ENCODE peak calls at places on chromosomes 6 and 20, in ten cellular contexts. I is upper lobe of right lung; Z is stimulated activated CD4-positive, alpha-beta T cell treated with anti-CD3 and anti-CD28 coated beads, Interleukin-15, amount 100 ng/mL, for 1 hour; H is Right ventricle myocardium inferior; E is omental fat pad; T is kidney glomerular epithelial cell; A is mucosa of gallbladder; P is nephron progenitor cell; G is NCI-H1105; F is IMR-90. K is an unnamed sample.

GRCh38 chr6:168527451-168528210 is 86.6 kb downstream of the SMOC2 start:
- DNase-seq in I (no peak), Z (no peak), H (peak; percentile 56), E (no peak), T (no peak), A (no peak), P (no peak), G (no peak), F (no peak), K (no peak)

GRCh38 chr6:110525001-110525400 is 48.6 kb upstream of the SLC22A16 start:
- DNase-seq in I (no peak), Z (no peak), H (no peak), E (no peak), T (no peak), A (no peak), P (no peak), G (no peak), F (no peak), K (no peak)

GRCh38 chr6:135921176-135921575 is 69.7 kb downstream of the PDE7B start:
- DNase-seq in I (no peak), Z (no peak), H (no peak), E (no peak), T (no peak), A (no peak), P (no peak), G (no peak), F (peak; percentile 36), K (no peak)

GRCh38 chr6:121730616-121731015 is 295.2 kb downstream of the GJA1 start:
- DNase-seq in I (no peak), Z (no peak), H (no peak), E (no peak), T (no peak), A (no peak), P (no peak), G (no peak), F (no peak), K (no peak)

GRCh38 chr6:122569372-122569771 is 40.8 kb upstream of the PKIB start:
- DNase-seq in I (no peak), Z (no peak), H (no peak), E (no peak), T (no peak), A (no peak), P (no peak), G (no peak), F (peak; percentile 1), K (no peak)

GRCh38 chr20:53884859-53885654 is 185.3 kb downstream of the BCAS1 start:
- DNase-seq in I (no peak), Z (no peak), H (no peak), E (no peak), T (no peak), A (no peak), P (no peak), G (no peak), F (no peak), K (no peak)

GRCh38 chr6:26327450-26328264 is 37.3 kb upstream of the BTN3A2 start:
- DNase-seq in I (no peak), Z (peak; percentile 41), H (no peak), E (no peak), T (peak; percentile 81), A (no peak), P (peak; percentile 71), G (no peak), F (peak; percentile 81), K (no peak)

GRCh38 chr20:63330940-63331339 is 30.2 kb downstream of the CHRNA4 start:
- DNase-seq in I (no peak), Z (no peak), H (peak; percentile 11), E (no peak), T (no peak), A (no peak), P (no peak), G (no peak), F (no peak), K (no peak)

GRCh38 chr20:52313335-52313963 is 121.9 kb upstream of the ZFP64 start:
- DNase-seq in I (no peak), Z (no peak), H (no peak), E (no peak), T (peak; percentile 44), A (peak; percentile 15), P (peak; percentile 24), G (peak; percentile 51), F (peak; percentile 35), K (peak; percentile 22)